ENCODE peak calls at places on chromosomes 2 and 18, in ten cellular contexts. R, Y, P, Q, U, K, T, V, N and C are unnamed samples. For H3K4me1, the result is how much of the 10 kb centered on the place peaks cover.

GRCh38 chr2:101622633-101623521 is 74.6 kb upstream of the MAP4K4 start:
- DNase-seq in R (peak), Y (no peak), P (no peak), Q (peak), U (no peak), K (no peak), T (no peak), V (no peak), N (no peak), C (no peak)

GRCh38 chr2:54423213-54423612 is 32.9 kb upstream of the SPTBN1 start:
- DNase-seq in R (no peak), Y (no peak), P (no peak), Q (no peak), U (no peak), K (no peak), T (no peak), V (no peak), N (no peak), C (no peak)

GRCh38 chr2:200136655-200137054 is 169.8 kb upstream of the SPATS2L start:
- DNase-seq in R (no peak), Y (no peak), P (no peak), Q (no peak), U (no peak), K (peak), T (no peak), V (no peak), N (no peak), C (no peak)

GRCh38 chr2:232633413-232634318 is at the start of gene EFHD1:
- DNase-seq in R (peak), Y (peak), P (peak), Q (peak), U (peak), K (peak), T (peak), V (peak), N (peak), C (peak)

GRCh38 chr2:42879913-42880737 is 87.7 kb upstream of the HAAO start:
- DNase-seq in R (no peak), Y (no peak), P (no peak), Q (no peak), U (no peak), K (peak), T (peak), V (no peak), N (no peak), C (peak)

GRCh38 chr2:7071137-7071536 is 153.9 kb downstream of the RNF144A start:
- DNase-seq in R (no peak), Y (no peak), P (no peak), Q (no peak), U (no peak), K (no peak), T (no peak), V (peak), N (no peak), C (no peak)

GRCh38 chr2:235216901-235217300 is 265.1 kb downstream of the SH3BP4 start:
- DNase-seq in R (no peak), Y (no peak), P (no peak), Q (no peak), U (no peak), K (no peak), T (no peak), V (no peak), N (no peak), C (no peak)

GRCh38 chr2:213021971-213022899 is 129.2 kb downstream of the IKZF2 start:
- DNase-seq in R (no peak), Y (no peak), P (no peak), Q (no peak), U (no peak), K (no peak), T (no peak), V (no peak), N (no peak), C (no peak)

GRCh38 chr2:224909885-224910517 is 132.3 kb downstream of the DOCK10 start:
- DNase-seq in R (peak), Y (peak), P (peak), Q (no peak), U (peak), K (peak), T (no peak), V (peak), N (no peak), C (peak)

GRCh38 chr2:232927793-232928563 is 57.9 kb downstream of the SNORC start:
- DNase-seq in R (no peak), Y (no peak), P (no peak), Q (no peak), U (no peak), K (peak), T (no peak), V (no peak), N (no peak), C (no peak)

GRCh38 chr2:10584843-10585475 is 104.8 kb downstream of the NOL10 start:
- DNase-seq in R (no peak), Y (no peak), P (no peak), Q (no peak), U (no peak), K (no peak), T (no peak), V (no peak), N (no peak), C (no peak)

GRCh38 chr18:59502222-59502898 is 143.3 kb upstream of the LMAN1 start:
- DNase-seq in R (no peak), Y (peak), P (no peak), Q (no peak), U (peak), K (peak), T (no peak), V (peak), N (no peak), C (no peak)

GRCh38 chr2:96258393-96259022 is 7.3 kb downstream of the TMEM127 start:
- DNase-seq in R (no peak), Y (no peak), P (no peak), Q (no peak), U (peak), K (no peak), T (no peak), V (no peak), N (no peak), C (no peak)

GRCh38 chr2:73359915-73360697 is 25.5 kb upstream of the ALMS1 start:
- DNase-seq in R (no peak), Y (no peak), P (no peak), Q (no peak), U (no peak), K (peak), T (no peak), V (no peak), N (no peak), C (no peak)

GRCh38 chr2:20624156-20624883 is 26.6 kb downstream of the HS1BP3 start:
- DNase-seq in R (no peak), Y (no peak), P (no peak), Q (no peak), U (peak), K (no peak), T (peak), V (peak), N (no peak), C (peak)

GRCh38 chr2:58991357-58991756 is 750.2 kb upstream of the FANCL start:
- DNase-seq in R (no peak), Y (no peak), P (no peak), Q (no peak), U (no peak), K (no peak), T (no peak), V (no peak), N (no peak), C (no peak)

GRCh38 chr2:128617661-128618060 is 299.0 kb upstream of the HS6ST1 start:
- DNase-seq in R (no peak), Y (no peak), P (no peak), Q (no peak), U (no peak), K (no peak), T (peak), V (no peak), N (no peak), C (peak)

GRCh38 chr2:37623971-37624897 is 47.2 kb downstream of the CDC42EP3 start:
- DNase-seq in R (peak), Y (no peak), P (no peak), Q (no peak), U (no peak), K (no peak), T (no peak), V (no peak), N (no peak), C (no peak)

GRCh38 chr2:239596298-239596697 is 195.5 kb upstream of the HDAC4 start:
- DNase-seq in R (no peak), Y (peak), P (no peak), Q (no peak), U (peak), K (no peak), T (peak), V (no peak), N (no peak), C (peak)

GRCh38 chr2:12819098-12819465 is 102.3 kb downstream of the TRIB2 start:
- DNase-seq in R (no peak), Y (peak), P (no peak), Q (no peak), U (peak), K (peak), T (no peak), V (peak), N (no peak), C (no peak)

GRCh38 chr2:12818416-12819097 is 101.8 kb downstream of the TRIB2 start:
- DNase-seq in R (no peak), Y (no peak), P (no peak), Q (no peak), U (no peak), K (no peak), T (no peak), V (no peak), N (no peak), C (no peak)

GRCh38 chr2:12819721-12820120 is 103.0 kb downstream of the TRIB2 start:
- DNase-seq in R (no peak), Y (no peak), P (no peak), Q (no peak), U (no peak), K (no peak), T (no peak), V (no peak), N (no peak), C (no peak)

GRCh38 chr2:12817870-12818269 is 101.1 kb downstream of the TRIB2 start:
- DNase-seq in R (no peak), Y (no peak), P (no peak), Q (no peak), U (no peak), K (no peak), T (no peak), V (no peak), N (no peak), C (no peak)

GRCh38 chr2:12816379-12817306 is 99.9 kb downstream of the TRIB2 start:
- DNase-seq in R (no peak), Y (no peak), P (no peak), Q (peak), U (no peak), K (no peak), T (no peak), V (no peak), N (no peak), C (no peak)
- H3K4me1 ChIP-seq in R (under half), Y (under half), P (under half), Q (under half), U (under half), K (under half), T (under half), V (under half), N (under half), C (under half)

GRCh38 chr18:46338761-46339160 is 234.6 kb downstream of the HAUS1 start:
- DNase-seq in R (no peak), Y (no peak), P (no peak), Q (no peak), U (peak), K (no peak), T (peak), V (no peak), N (no peak), C (no peak)

GRCh38 chr18:46343456-46343855 is 239.3 kb downstream of the HAUS1 start:
- DNase-seq in R (no peak), Y (no peak), P (no peak), Q (no peak), U (peak), K (no peak), T (peak), V (no peak), N (no peak), C (no peak)

GRCh38 chr18:46338213-46338612 is 234.0 kb downstream of the HAUS1 start:
- DNase-seq in R (no peak), Y (no peak), P (no peak), Q (no peak), U (peak), K (peak), T (peak), V (no peak), N (no peak), C (no peak)

GRCh38 chr18:46341989-46342525 is 237.9 kb downstream of the HAUS1 start:
- DNase-seq in R (no peak), Y (no peak), P (no peak), Q (no peak), U (peak), K (no peak), T (peak), V (no peak), N (no peak), C (no peak)

GRCh38 chr18:46340716-46341115 is 236.5 kb downstream of the HAUS1 start:
- DNase-seq in R (no peak), Y (no peak), P (no peak), Q (no peak), U (peak), K (no peak), T (peak), V (no peak), N (no peak), C (no peak)
- H3K4me1 ChIP-seq in R (under half), Y (under half), P (under half), Q (under half), U (under half), K (under half), T (under half), V (under half), N (under half), C (under half)

GRCh38 chr2:169014780-169015179 is 16.3 kb downstream of the ABCB11 start:
- DNase-seq in R (no peak), Y (no peak), P (no peak), Q (no peak), U (no peak), K (no peak), T (no peak), V (no peak), N (no peak), C (no peak)
- H3K4me1 ChIP-seq in R (under half), Y (under half), P (under half), Q (under half), U (under half), K (under half), T (under half), V (under half), N (under half), C (under half)

GRCh38 chr18:28153485-28154065 is 23.4 kb downstream of the CDH2 start:
- DNase-seq in R (no peak), Y (no peak), P (no peak), Q (no peak), U (no peak), K (no peak), T (no peak), V (no peak), N (no peak), C (no peak)
- H3K4me1 ChIP-seq in R (under half), Y (under half), P (under half), Q (under half), U (under half), K (half or more), T (under half), V (under half), N (under half), C (under half)

GRCh38 chr2:134174711-134175110 is 79.2 kb upstream of the MGAT5 start:
- DNase-seq in R (no peak), Y (no peak), P (no peak), Q (no peak), U (no peak), K (no peak), T (no peak), V (peak), N (no peak), C (no peak)
- H3K4me1 ChIP-seq in R (under half), Y (under half), P (under half), Q (under half), U (under half), K (under half), T (under half), V (under half), N (under half), C (under half)

GRCh38 chr2:15485949-15486348 is 75.2 kb downstream of the NBAS start:
- DNase-seq in R (no peak), Y (no peak), P (no peak), Q (no peak), U (no peak), K (no peak), T (no peak), V (no peak), N (no peak), C (no peak)

GRCh38 chr2:15481000-15481399 is 80.1 kb downstream of the NBAS start:
- DNase-seq in R (no peak), Y (no peak), P (no peak), Q (no peak), U (no peak), K (no peak), T (no peak), V (no peak), N (no peak), C (no peak)

DNA sequence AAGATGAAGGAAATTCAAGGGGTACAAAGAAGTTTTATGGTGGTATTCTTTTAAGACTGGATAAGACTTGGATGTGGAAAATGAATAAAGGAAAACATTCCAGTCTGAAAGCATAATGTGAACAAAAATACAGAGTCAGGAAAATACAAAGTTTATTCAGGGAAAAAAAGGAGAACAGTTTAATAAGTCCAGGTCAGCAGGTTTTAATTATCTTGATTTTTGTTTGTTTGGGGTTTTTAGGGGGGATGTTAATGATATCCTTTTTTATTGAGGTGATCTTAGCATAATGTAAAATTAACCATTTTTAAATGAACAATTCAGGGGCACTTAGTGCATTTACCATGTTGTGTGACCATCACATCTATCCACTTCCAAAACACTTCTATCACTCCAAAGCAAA is 80.6 kb downstream of the NBAS start:
- DNase-seq in R (no peak), Y (no peak), P (no peak), Q (no peak), U (no peak), K (no peak), T (no peak), V (no peak), N (no peak), C (no peak)
- H3K4me1 ChIP-seq in R (under half), Y (under half), P (under half), Q (under half), U (under half), K (under half), T (under half), V (under half), N (under half), C (under half)

GRCh38 chr2:36385603-36386002 is 30.0 kb downstream of the CRIM1 start:
- DNase-seq in R (no peak), Y (no peak), P (no peak), Q (no peak), U (no peak), K (no peak), T (no peak), V (no peak), N (no peak), C (no peak)
- H3K4me1 ChIP-seq in R (under half), Y (under half), P (under half), Q (under half), U (half or more), K (half or more), T (under half), V (under half), N (under half), C (under half)

DNA sequence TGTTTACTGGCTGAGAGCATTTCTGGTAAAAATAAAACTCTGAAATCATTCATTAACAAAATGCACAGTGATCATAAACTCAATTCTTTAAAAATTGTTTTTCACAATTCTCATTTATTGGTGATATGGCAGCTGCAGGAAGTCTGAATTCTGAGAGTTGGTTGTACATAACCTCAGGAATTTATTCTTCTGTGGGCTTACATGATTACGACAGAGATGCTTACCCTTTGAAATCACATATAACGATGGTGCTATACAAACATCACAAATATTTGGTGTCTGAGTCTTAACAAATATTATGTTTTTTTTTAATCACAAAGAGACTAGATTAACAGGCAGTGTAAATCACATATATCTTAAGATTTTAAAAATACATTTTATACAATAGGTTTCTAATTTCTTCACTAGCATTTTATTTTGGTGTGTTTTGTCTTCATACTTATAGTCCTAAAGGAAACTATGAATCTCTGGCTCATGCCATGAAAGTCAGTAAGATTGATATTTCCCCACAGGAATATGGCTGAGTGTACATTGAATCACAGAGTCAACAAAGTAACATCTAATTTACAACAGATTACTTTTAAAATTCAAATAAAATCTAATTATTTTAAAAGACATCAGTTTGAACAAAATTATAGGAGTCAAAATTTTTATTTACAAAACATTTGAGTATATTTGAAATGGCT is 318.8 kb upstream of the THUMPD2 start:
- DNase-seq in R (no peak), Y (no peak), P (no peak), Q (no peak), U (no peak), K (no peak), T (no peak), V (no peak), N (no peak), C (no peak)
- H3K4me1 ChIP-seq in R (under half), Y (under half), P (under half), Q (under half), U (half or more), K (under half), T (under half), V (under half), N (under half), C (under half)

DNA sequence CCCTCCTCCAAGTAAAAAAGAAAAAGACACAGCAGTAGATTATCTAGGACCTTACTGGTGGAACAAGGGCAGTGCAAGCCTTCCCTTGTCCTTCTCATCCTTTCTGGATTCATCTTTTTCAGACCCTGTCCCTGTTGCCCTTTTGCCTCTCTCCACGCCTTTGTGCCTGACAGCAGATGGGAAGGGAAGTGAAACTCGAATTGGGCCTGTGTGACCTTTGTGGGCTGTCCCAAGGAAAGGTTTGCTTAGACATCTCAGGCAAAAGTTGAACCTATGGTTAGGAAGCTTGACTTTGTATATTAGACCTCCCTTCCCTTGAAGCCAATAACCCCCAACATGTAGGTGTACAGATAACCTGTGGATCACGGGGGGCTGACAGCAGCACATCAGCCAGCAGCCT is 185.3 kb downstream of the PRKCE start:
- DNase-seq in R (no peak), Y (no peak), P (no peak), Q (no peak), U (no peak), K (no peak), T (no peak), V (no peak), N (peak), C (no peak)
- H3K4me1 ChIP-seq in R (under half), Y (under half), P (under half), Q (under half), U (under half), K (under half), T (under half), V (under half), N (half or more), C (under half)